ENCODE peak calls at places on chromosome 19, in four cellular contexts. A is CD8-positive, alpha-beta memory T cell; F is aorta; Z is body of pancreas. P is an unnamed sample.
A peak's percentile ranks its signal among the peaks of the same experiment; 100 is the strongest.

GRCh38 chr19:3783660-3784584 is 2.3 kb downstream of the MATK start:
- DNase-seq in A (peak; percentile 56), F (no peak), Z (no peak), P (peak; percentile 56)

GRCh38 chr19:8093740-8094139 is 41.2 kb downstream of the CCL25 start:
- DNase-seq in A (no peak), F (no peak), Z (no peak), P (no peak)

GRCh38 chr19:7968008-7968795 is 24.7 kb upstream of the TIMM44 start:
- DNase-seq in A (no peak), F (no peak), Z (no peak), P (peak; percentile 5)

GRCh38 chr19:20278342-20278741 is 111.3 kb downstream of the ZNF486 start:
- DNase-seq in A (peak; percentile 50), F (no peak), Z (peak; percentile 73), P (no peak)

GRCh38 chr19:43798546-43799409 is 3.5 kb downstream of the LYPD5 start:
- DNase-seq in A (peak; percentile 28), F (peak; percentile 56), Z (peak; percentile 53), P (peak; percentile 67)

GRCh38 chr19:17281391-17282304 is at the start of gene ANKLE1:
- DNase-seq in A (no peak), F (no peak), Z (no peak), P (no peak)

GRCh38 chr19:17304386-17305047 is 1.2 kb upstream of the MRPL34 start:
- DNase-seq in A (no peak), F (peak; percentile 43), Z (peak; percentile 21), P (no peak)

GRCh38 chr19:34298891-34299510 is 44.6 kb downstream of the GARRE1 start:
- DNase-seq in A (no peak), F (no peak), Z (no peak), P (no peak)

GRCh38 chr19:43778651-43779050 is 2.1 kb downstream of the KCNN4 start:
- DNase-seq in A (no peak), F (no peak), Z (no peak), P (no peak)

GRCh38 chr19:15575406-15575805 is 39.6 kb upstream of the CYP4F8 start:
- DNase-seq in A (no peak), F (no peak), Z (no peak), P (no peak)

GRCh38 chr19:677201-677600 is 1.0 kb downstream of the FSTL3 start:
- DNase-seq in A (no peak), F (peak; percentile 91), Z (peak; percentile 72), P (peak; percentile 86)

GRCh38 chr19:782195-783043 is 14.8 kb upstream of the PTBP1 start:
- DNase-seq in A (no peak), F (no peak), Z (no peak), P (peak; percentile 27)

GRCh38 chr19:43408043-43408442 is 6.6 kb upstream of the TEX101 start:
- DNase-seq in A (no peak), F (no peak), Z (no peak), P (no peak)

GRCh38 chr19:15464394-15465385 is at the start of gene RASAL3:
- DNase-seq in A (peak; percentile 59), F (peak; percentile 63), Z (no peak), P (peak; percentile 61)

GRCh38 chr19:16259385-16260159 is 61.9 kb downstream of the AP1M1 start:
- DNase-seq in A (no peak), F (no peak), Z (no peak), P (peak; percentile 70)

GRCh38 chr19:58330458-58330857 is 3.7 kb downstream of the ZSCAN22 start:
- DNase-seq in A (no peak), F (no peak), Z (no peak), P (no peak)

GRCh38 chr19:16398530-16399241 is 73.1 kb downstream of the EPS15L1 start:
- DNase-seq in A (no peak), F (no peak), Z (no peak), P (no peak)

GRCh38 chr19:8965887-8966286 is 44.3 kb downstream of the MUC16 start:
- DNase-seq in A (no peak), F (no peak), Z (no peak), P (no peak)

GRCh38 chr19:15015946-15016542 is 33.2 kb upstream of the CASP14 start:
- DNase-seq in A (no peak), F (no peak), Z (peak; percentile 66), P (no peak)

GRCh38 chr19:34481861-34482379 is 362 bp downstream of the WTIP start:
- DNase-seq in A (no peak), F (no peak), Z (no peak), P (peak; percentile 80)

GRCh38 chr19:8494158-8494557 is 8.3 kb downstream of the PRAM1 start:
- DNase-seq in A (no peak), F (no peak), Z (no peak), P (peak; percentile 24)

GRCh38 chr19:38556521-38557174 is 61.1 kb downstream of the MAP4K1 start:
- DNase-seq in A (peak; percentile 22), F (no peak), Z (no peak), P (no peak)

GRCh38 chr19:16066611-16067104 is 9.6 kb upstream of the TPM4 start:
- DNase-seq in A (peak; percentile 45), F (peak; percentile 49), Z (no peak), P (no peak)

GRCh38 chr19:29263305-29264080 is 50.5 kb upstream of the UQCRFS1 start:
- DNase-seq in A (peak; percentile 38), F (no peak), Z (peak; percentile 59), P (no peak)

GRCh38 chr19:12723383-12723642 is 419 bp downstream of the TNPO2 start:
- DNase-seq in A (no peak), F (no peak), Z (no peak), P (no peak)

GRCh38 chr19:33199441-33200265 is 5.5 kb downstream of the LRP3 start:
- DNase-seq in A (no peak), F (no peak), Z (no peak), P (peak; percentile 34)

GRCh38 chr19:53424968-53425597 is 6.7 kb upstream of the ZNF761 start:
- DNase-seq in A (peak; percentile 56), F (peak; percentile 83), Z (peak; percentile 85), P (peak; percentile 88)

GRCh38 chr19:17490411-17490810 is 20.1 kb downstream of the SLC27A1 start:
- DNase-seq in A (peak; percentile 49), F (no peak), Z (no peak), P (no peak)

DNA sequence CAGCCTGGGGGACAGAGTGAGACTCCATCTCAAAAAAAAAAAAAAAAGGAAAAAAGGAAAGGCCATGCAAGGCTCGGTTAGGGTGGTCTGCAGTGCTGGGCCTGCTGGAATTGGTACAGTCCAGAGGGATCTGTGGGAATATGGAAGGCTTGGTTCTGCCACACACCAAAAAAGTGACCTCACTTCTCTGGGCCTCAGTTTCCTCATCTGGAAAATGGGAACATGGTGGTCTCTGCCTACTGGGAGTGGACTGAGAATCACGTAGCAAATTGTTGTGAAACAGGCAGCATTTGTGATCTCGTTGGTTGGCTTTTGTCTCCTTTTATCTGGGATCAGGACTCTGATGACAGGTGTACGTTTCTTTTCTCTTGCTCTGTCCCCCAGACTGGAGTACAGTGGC is 7.5 kb downstream of the DNM2 start:
- DNase-seq in A (no peak), F (no peak), Z (no peak), P (no peak)
- H3K4me1 ChIP-seq in A (peaks cover 38% of the 10 kb centered on the region), F (no peaks in the 10 kb centered on the region), Z (peaks cover 44% of the 10 kb centered on the region), P (peaks cover 18% of the 10 kb centered on the region)

GRCh38 chr19:47020992-47021496 is 1.4 kb downstream of the NPAS1 start:
- DNase-seq in A (no peak), F (no peak), Z (no peak), P (no peak)

GRCh38 chr19:47020132-47020805 is 632 bp downstream of the NPAS1 start:
- DNase-seq in A (no peak), F (no peak), Z (no peak), P (no peak)

GRCh38 chr19:47021536-47022139 is 2.0 kb downstream of the NPAS1 start:
- DNase-seq in A (no peak), F (no peak), Z (no peak), P (no peak)

GRCh38 chr19:47018923-47019322 is 714 bp upstream of the NPAS1 start:
- DNase-seq in A (no peak), F (no peak), Z (no peak), P (no peak)

GRCh38 chr19:47019431-47020041 is at the start of gene NPAS1:
- DNase-seq in A (no peak), F (no peak), Z (no peak), P (no peak)
- H3K4me3 ChIP-seq in A (no peak within 1 kb of the TSS), F (peak within 1 kb of the TSS; percentile 22), Z (no peak within 1 kb of the TSS), P (peak within 1 kb of the TSS; percentile 34)

DNA sequence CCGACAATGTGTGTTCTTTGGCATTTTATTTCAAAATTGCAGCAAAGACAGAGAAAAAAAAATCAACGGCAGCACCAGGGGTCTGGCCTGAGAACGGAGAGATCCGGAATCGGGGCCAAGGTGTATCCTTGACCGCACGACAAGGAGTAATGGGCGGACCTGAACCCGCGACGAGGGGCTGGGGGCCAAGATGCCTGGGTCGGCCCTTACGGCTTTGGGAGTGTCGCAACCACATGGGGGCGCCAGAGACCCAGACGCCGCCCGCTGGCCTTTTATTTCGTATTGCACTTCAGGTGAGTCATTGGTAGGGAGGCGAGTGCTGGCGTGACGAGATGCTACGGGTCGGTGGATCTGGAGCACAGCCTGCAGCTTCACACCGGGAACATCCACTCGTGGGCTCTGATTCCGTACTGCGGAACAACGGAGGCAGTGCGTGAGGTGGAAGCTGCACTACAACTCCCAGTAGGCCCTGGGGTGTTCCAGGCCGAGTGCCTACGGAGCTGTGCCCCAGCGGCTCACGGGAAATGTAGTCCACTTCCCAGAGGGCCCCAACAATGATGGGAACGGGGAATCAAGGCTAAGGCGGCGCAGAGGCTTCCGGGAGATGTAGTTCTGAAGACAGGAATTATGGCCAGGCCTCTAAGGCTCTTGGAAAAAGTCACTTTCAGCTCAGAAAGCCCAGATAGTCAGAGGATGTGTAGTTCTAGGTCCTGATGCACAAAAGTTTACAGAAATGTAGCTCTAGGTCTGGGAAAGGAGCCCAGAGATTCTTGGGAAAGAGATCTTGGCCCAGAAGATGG is 15.6 kb downstream of the BCAT2 start:
- DNase-seq in A (peak; percentile 83), F (peak; percentile 96), Z (peak; percentile 93), P (peak; percentile 96)
- H3K4me1 ChIP-seq in A (peaks cover 6% of the 10 kb centered on the region), F (no peaks in the 10 kb centered on the region), Z (peaks cover 17% of the 10 kb centered on the region), P (no peaks in the 10 kb centered on the region)

GRCh38 chr19:45607071-45608029 is 5.3 kb upstream of the GPR4 start:
- DNase-seq in A (peak; percentile 19), F (peak; percentile 82), Z (peak; percentile 86), P (peak; percentile 75)
- H3K4me3 ChIP-seq in A (peak overlapping the region; percentile 25), F (no peak overlapping the region), Z (no peak overlapping the region), P (no peak overlapping the region)

GRCh38 chr19:18772620-18773587 is 18.2 kb downstream of the COMP start:
- DNase-seq in A (no peak), F (no peak), Z (peak; percentile 65), P (no peak)

GRCh38 chr19:18774107-18774506 is 17.0 kb downstream of the COMP start:
- DNase-seq in A (no peak), F (no peak), Z (no peak), P (no peak)

GRCh38 chr19:18774782-18775444 is 16.2 kb downstream of the COMP start:
- DNase-seq in A (no peak), F (no peak), Z (no peak), P (peak; percentile 61)

GRCh38 chr19:18775586-18776287 is 15.4 kb downstream of the COMP start:
- DNase-seq in A (no peak), F (no peak), Z (no peak), P (peak; percentile 63)

GRCh38 chr19:18773682-18774081 is 17.4 kb downstream of the COMP start:
- DNase-seq in A (no peak), F (no peak), Z (no peak), P (no peak)
- H3K4me1 ChIP-seq in A (no peaks in the 10 kb centered on the region), F (no peaks in the 10 kb centered on the region), Z (no peaks in the 10 kb centered on the region), P (no peaks in the 10 kb centered on the region)

GRCh38 chr19:35703343-35703742 is 1.0 kb upstream of the ZBTB32 start:
- DNase-seq in A (no peak), F (no peak), Z (peak; percentile 84), P (no peak)
- H3K4me3 ChIP-seq in A (no peak overlapping the region), F (no peak overlapping the region), Z (no peak overlapping the region), P (no peak overlapping the region)